ENCODE peak calls at places on chromosome 16, in four cellular contexts. One of them, this sample, is unnamed.

GRCh38 chr16:8370374-8371015 is 219.8 kb downstream of the TMEM114 start:
- DNase-seq in bronchial epithelial cell: peak; percentile 54
- DNase-seq in adrenal gland: peak; percentile 19
- DNase-seq in epithelial cell of esophagus: peak; percentile 30
- DNase-seq in this sample: no peak

GRCh38 chr16:75109732-75110243 is 6.8 kb downstream of the LDHD start:
- DNase-seq in adrenal gland: peak; percentile 59
- DNase-seq in bronchial epithelial cell: no peak
- DNase-seq in epithelial cell of esophagus: peak; percentile 27
- DNase-seq in this sample: no peak

GRCh38 chr16:68985855-68986254 is 119.6 kb upstream of the HAS3 start:
- DNase-seq in bronchial epithelial cell: peak; percentile 99
- DNase-seq in adrenal gland: peak; percentile 4
- DNase-seq in epithelial cell of esophagus: peak; percentile 95
- DNase-seq in this sample: no peak

GRCh38 chr16:66510298-66510697 is 39.6 kb downstream of the TK2 start:
- DNase-seq in adrenal gland: no peak
- DNase-seq in bronchial epithelial cell: no peak
- DNase-seq in epithelial cell of esophagus: peak; percentile 30
- DNase-seq in this sample: no peak

GRCh38 chr16:67537270-67537635 is 8.6 kb downstream of the RIPOR1 start:
- DNase-seq in bronchial epithelial cell: no peak
- DNase-seq in epithelial cell of esophagus: peak; percentile 60
- DNase-seq in adrenal gland: peak; percentile 69
- DNase-seq in this sample: peak; percentile 68

GRCh38 chr16:28497861-28498599 is 3.6 kb downstream of the APOBR start:
- DNase-seq in adrenal gland: no peak
- DNase-seq in epithelial cell of esophagus: no peak
- DNase-seq in bronchial epithelial cell: no peak
- DNase-seq in this sample: no peak

GRCh38 chr16:3484328-3485096 is 10.8 kb downstream of the C16orf90 start:
- DNase-seq in adrenal gland: no peak
- DNase-seq in epithelial cell of esophagus: no peak
- DNase-seq in bronchial epithelial cell: no peak
- DNase-seq in this sample: no peak

GRCh38 chr16:12503201-12503600 is 300.5 kb downstream of the CPPED1 start:
- DNase-seq in adrenal gland: no peak
- DNase-seq in epithelial cell of esophagus: no peak
- DNase-seq in bronchial epithelial cell: no peak
- DNase-seq in this sample: no peak

GRCh38 chr16:28910046-28911031 is 14.7 kb downstream of the RABEP2 start:
- DNase-seq in bronchial epithelial cell: peak; percentile 47
- DNase-seq in adrenal gland: no peak
- DNase-seq in epithelial cell of esophagus: peak; percentile 63
- DNase-seq in this sample: no peak

GRCh38 chr16:83185902-83186301 is 559.1 kb downstream of the CDH13 start:
- DNase-seq in adrenal gland: no peak
- DNase-seq in epithelial cell of esophagus: no peak
- DNase-seq in bronchial epithelial cell: no peak
- DNase-seq in this sample: no peak

GRCh38 chr16:75198135-75198600 is 8.8 kb downstream of the CTRB2 start:
- DNase-seq in epithelial cell of esophagus: no peak
- DNase-seq in bronchial epithelial cell: no peak
- DNase-seq in adrenal gland: no peak
- DNase-seq in this sample: no peak

GRCh38 chr16:84391151-84391873 is 23.0 kb downstream of the ATP2C2 start:
- DNase-seq in adrenal gland: no peak
- DNase-seq in bronchial epithelial cell: no peak
- DNase-seq in epithelial cell of esophagus: peak; percentile 67
- DNase-seq in this sample: no peak

GRCh38 chr16:83952940-83953795 is at the start of gene OSGIN1:
- DNase-seq in epithelial cell of esophagus: peak; percentile 95
- DNase-seq in adrenal gland: peak; percentile 99
- DNase-seq in bronchial epithelial cell: peak; percentile 83
- DNase-seq in this sample: peak; percentile 59

GRCh38 chr16:77553130-77553529 is 118.3 kb upstream of the ADAMTS18 start:
- DNase-seq in epithelial cell of esophagus: no peak
- DNase-seq in adrenal gland: no peak
- DNase-seq in bronchial epithelial cell: no peak
- DNase-seq in this sample: no peak

GRCh38 chr16:83799336-83799735 is 8.4 kb upstream of the HSBP1 start:
- DNase-seq in adrenal gland: no peak
- DNase-seq in epithelial cell of esophagus: peak; percentile 46
- DNase-seq in bronchial epithelial cell: peak; percentile 57
- DNase-seq in this sample: no peak

GRCh38 chr16:89294486-89294885 is 77.0 kb downstream of the ZNF778 start:
- DNase-seq in adrenal gland: no peak
- DNase-seq in epithelial cell of esophagus: no peak
- DNase-seq in bronchial epithelial cell: no peak
- DNase-seq in this sample: no peak

GRCh38 chr16:89291776-89292175 is 74.3 kb downstream of the ZNF778 start:
- DNase-seq in bronchial epithelial cell: no peak
- DNase-seq in epithelial cell of esophagus: no peak
- DNase-seq in adrenal gland: no peak
- DNase-seq in this sample: no peak

GRCh38 chr16:89292443-89293078 is 75.1 kb downstream of the ZNF778 start:
- DNase-seq in bronchial epithelial cell: no peak
- DNase-seq in epithelial cell of esophagus: no peak
- DNase-seq in adrenal gland: no peak
- DNase-seq in this sample: no peak

GRCh38 chr16:89295071-89295900 is 77.8 kb downstream of the ZNF778 start:
- DNase-seq in adrenal gland: no peak
- DNase-seq in epithelial cell of esophagus: no peak
- DNase-seq in bronchial epithelial cell: no peak
- DNase-seq in this sample: no peak

GRCh38 chr16:89293276-89294143 is 76.0 kb downstream of the ZNF778 start:
- DNase-seq in epithelial cell of esophagus: no peak
- DNase-seq in bronchial epithelial cell: no peak
- DNase-seq in adrenal gland: no peak
- DNase-seq in this sample: no peak
- TF ChIP-seq CTCF in epithelial cell of esophagus: no peak
- TF ChIP-seq CTCF in bronchial epithelial cell: no peak
- TF ChIP-seq CTCF in adrenal gland: no peak
- TF ChIP-seq CTCF in this sample: no peak

GRCh38 chr16:19680972-19681371 is 37.1 kb downstream of the KNOP1 start:
- DNase-seq in bronchial epithelial cell: no peak
- DNase-seq in epithelial cell of esophagus: no peak
- DNase-seq in adrenal gland: no peak
- DNase-seq in this sample: no peak
- TF ChIP-seq CTCF in bronchial epithelial cell: peak; percentile 10
- TF ChIP-seq CTCF in epithelial cell of esophagus: no peak
- TF ChIP-seq CTCF in adrenal gland: no peak
- TF ChIP-seq CTCF in this sample: no peak

GRCh38 chr16:48276102-48276501 is 28.8 kb upstream of the ABCC11 start:
- DNase-seq in adrenal gland: peak; percentile 57
- DNase-seq in bronchial epithelial cell: no peak
- DNase-seq in epithelial cell of esophagus: peak; percentile 26
- DNase-seq in this sample: no peak

GRCh38 chr16:48272837-48273421 is 25.6 kb upstream of the ABCC11 start:
- DNase-seq in epithelial cell of esophagus: no peak
- DNase-seq in bronchial epithelial cell: no peak
- DNase-seq in adrenal gland: no peak
- DNase-seq in this sample: no peak

GRCh38 chr16:48274476-48274875 is 27.1 kb upstream of the ABCC11 start:
- DNase-seq in epithelial cell of esophagus: no peak
- DNase-seq in adrenal gland: no peak
- DNase-seq in bronchial epithelial cell: no peak
- DNase-seq in this sample: no peak

GRCh38 chr16:48269011-48269410 is 21.7 kb upstream of the ABCC11 start:
- DNase-seq in epithelial cell of esophagus: no peak
- DNase-seq in bronchial epithelial cell: no peak
- DNase-seq in adrenal gland: no peak
- DNase-seq in this sample: no peak

DNA sequence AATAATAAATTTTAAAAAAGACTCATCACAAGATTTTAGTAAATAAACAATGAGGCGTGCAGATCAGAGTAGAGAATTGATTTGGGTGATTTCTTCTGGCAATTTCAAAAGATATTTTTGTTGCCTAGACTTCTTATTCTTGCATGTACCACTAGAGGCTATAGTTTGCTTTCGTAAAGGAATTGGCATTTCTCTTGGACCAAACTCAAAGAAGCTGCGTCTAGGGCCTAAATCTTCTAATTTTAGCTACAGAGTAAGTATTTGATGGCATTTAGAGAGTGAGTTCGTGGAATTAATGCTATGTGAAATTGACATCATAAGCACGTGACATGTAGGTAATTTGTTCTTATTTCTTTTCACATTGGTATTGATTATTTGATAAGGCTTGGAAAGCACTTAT is 24.4 kb upstream of the ABCC11 start:
- DNase-seq in adrenal gland: no peak
- DNase-seq in bronchial epithelial cell: no peak
- DNase-seq in epithelial cell of esophagus: no peak
- DNase-seq in this sample: no peak
- TF ChIP-seq CTCF in adrenal gland: no peak
- TF ChIP-seq CTCF in bronchial epithelial cell: no peak
- TF ChIP-seq CTCF in epithelial cell of esophagus: no peak
- TF ChIP-seq CTCF in this sample: no peak

GRCh38 chr16:86520317-86521210 is 10.2 kb downstream of the FOXF1 start:
- DNase-seq in epithelial cell of esophagus: no peak
- DNase-seq in bronchial epithelial cell: no peak
- DNase-seq in adrenal gland: no peak
- DNase-seq in this sample: no peak
- TF ChIP-seq CTCF in epithelial cell of esophagus: no peak
- TF ChIP-seq CTCF in bronchial epithelial cell: no peak
- TF ChIP-seq CTCF in adrenal gland: no peak
- TF ChIP-seq CTCF in this sample: no peak

GRCh38 chr16:62068747-62069146 is 32.5 kb upstream of the CDH8 start:
- DNase-seq in adrenal gland: no peak
- DNase-seq in bronchial epithelial cell: no peak
- DNase-seq in epithelial cell of esophagus: peak; percentile 1
- DNase-seq in this sample: no peak
- TF ChIP-seq CTCF in adrenal gland: peak; percentile 6
- TF ChIP-seq CTCF in bronchial epithelial cell: no peak
- TF ChIP-seq CTCF in epithelial cell of esophagus: peak; percentile 33
- TF ChIP-seq CTCF in this sample: peak; percentile 25

GRCh38 chr16:57628008-57628781 is at the start of gene ADGRG1:
- DNase-seq in adrenal gland: peak; percentile 94
- DNase-seq in epithelial cell of esophagus: peak; percentile 98
- DNase-seq in bronchial epithelial cell: peak; percentile 96
- DNase-seq in this sample: peak; percentile 71
- TF ChIP-seq CTCF in adrenal gland: no peak
- TF ChIP-seq CTCF in epithelial cell of esophagus: peak; percentile 35
- TF ChIP-seq CTCF in bronchial epithelial cell: peak; percentile 35
- TF ChIP-seq CTCF in this sample: no peak